ENCODE peak calls at places on chromosomes 2 and 18, in five cellular contexts. One of them, this sample, is unnamed.

GRCh38 chr2:230684222-230685164 is 28.1 kb upstream of the CAB39 start:
- DNase-seq in HS-5: no peak
- DNase-seq in cardiac fibroblast: peak
- DNase-seq in sigmoid colon: no peak
- DNase-seq in activated T-cell treated with anti-CD3 and anti-CD28 coated beads, Interleukin-2, amount 50 U/mL, for 72 hours: no peak
- DNase-seq in this sample: no peak

GRCh38 chr2:191347881-191348280 is 102.7 kb downstream of the MYO1B start:
- DNase-seq in activated T-cell treated with anti-CD3 and anti-CD28 coated beads, Interleukin-2, amount 50 U/mL, for 72 hours: no peak
- DNase-seq in cardiac fibroblast: no peak
- DNase-seq in HS-5: no peak
- DNase-seq in sigmoid colon: no peak
- DNase-seq in this sample: no peak

GRCh38 chr2:204655626-204656025 is 110.4 kb downstream of the PARD3B start:
- DNase-seq in cardiac fibroblast: no peak
- DNase-seq in HS-5: no peak
- DNase-seq in sigmoid colon: no peak
- DNase-seq in activated T-cell treated with anti-CD3 and anti-CD28 coated beads, Interleukin-2, amount 50 U/mL, for 72 hours: no peak
- DNase-seq in this sample: no peak

GRCh38 chr2:16351541-16351940 is 314.1 kb downstream of the CYRIA start:
- DNase-seq in cardiac fibroblast: no peak
- DNase-seq in sigmoid colon: no peak
- DNase-seq in activated T-cell treated with anti-CD3 and anti-CD28 coated beads, Interleukin-2, amount 50 U/mL, for 72 hours: no peak
- DNase-seq in HS-5: no peak
- DNase-seq in this sample: no peak

GRCh38 chr18:37424507-37424906 is 141.1 kb downstream of the CELF4 start:
- DNase-seq in cardiac fibroblast: no peak
- DNase-seq in HS-5: no peak
- DNase-seq in activated T-cell treated with anti-CD3 and anti-CD28 coated beads, Interleukin-2, amount 50 U/mL, for 72 hours: no peak
- DNase-seq in sigmoid colon: no peak
- DNase-seq in this sample: no peak

GRCh38 chr2:169803480-169803879 is 4.8 kb downstream of the SSB start:
- DNase-seq in cardiac fibroblast: no peak
- DNase-seq in HS-5: no peak
- DNase-seq in activated T-cell treated with anti-CD3 and anti-CD28 coated beads, Interleukin-2, amount 50 U/mL, for 72 hours: no peak
- DNase-seq in sigmoid colon: no peak
- DNase-seq in this sample: no peak

GRCh38 chr18:69002233-69002632 is 204.4 kb downstream of the CCDC102B start:
- DNase-seq in HS-5: no peak
- DNase-seq in sigmoid colon: no peak
- DNase-seq in activated T-cell treated with anti-CD3 and anti-CD28 coated beads, Interleukin-2, amount 50 U/mL, for 72 hours: no peak
- DNase-seq in cardiac fibroblast: no peak
- DNase-seq in this sample: no peak

GRCh38 chr18:10524507-10525425 is 1.1 kb upstream of the NAPG start:
- DNase-seq in HS-5: peak
- DNase-seq in cardiac fibroblast: no peak
- DNase-seq in sigmoid colon: peak
- DNase-seq in activated T-cell treated with anti-CD3 and anti-CD28 coated beads, Interleukin-2, amount 50 U/mL, for 72 hours: no peak
- DNase-seq in this sample: no peak

GRCh38 chr2:2749206-2749598 is 418.1 kb upstream of the MYT1L start:
- DNase-seq in cardiac fibroblast: no peak
- DNase-seq in activated T-cell treated with anti-CD3 and anti-CD28 coated beads, Interleukin-2, amount 50 U/mL, for 72 hours: no peak
- DNase-seq in sigmoid colon: no peak
- DNase-seq in HS-5: no peak
- DNase-seq in this sample: no peak

GRCh38 chr2:49175831-49176230 is 21.5 kb upstream of the FSHR start:
- DNase-seq in sigmoid colon: no peak
- DNase-seq in HS-5: no peak
- DNase-seq in cardiac fibroblast: no peak
- DNase-seq in activated T-cell treated with anti-CD3 and anti-CD28 coated beads, Interleukin-2, amount 50 U/mL, for 72 hours: no peak
- DNase-seq in this sample: no peak

GRCh38 chr2:9336534-9337354 is 86.6 kb downstream of the ITGB1BP1 start:
- DNase-seq in HS-5: no peak
- DNase-seq in cardiac fibroblast: peak
- DNase-seq in sigmoid colon: peak
- DNase-seq in activated T-cell treated with anti-CD3 and anti-CD28 coated beads, Interleukin-2, amount 50 U/mL, for 72 hours: peak
- DNase-seq in this sample: no peak

GRCh38 chr2:203867561-203868200 is at the start of gene CTLA4:
- DNase-seq in activated T-cell treated with anti-CD3 and anti-CD28 coated beads, Interleukin-2, amount 50 U/mL, for 72 hours: peak
- DNase-seq in cardiac fibroblast: no peak
- DNase-seq in HS-5: no peak
- DNase-seq in sigmoid colon: no peak
- DNase-seq in this sample: peak

GRCh38 chr2:69734858-69735574 is 6.9 kb upstream of the ANXA4 start:
- DNase-seq in sigmoid colon: no peak
- DNase-seq in activated T-cell treated with anti-CD3 and anti-CD28 coated beads, Interleukin-2, amount 50 U/mL, for 72 hours: no peak
- DNase-seq in HS-5: no peak
- DNase-seq in cardiac fibroblast: no peak
- DNase-seq in this sample: no peak

This sample was measured in naive thymus-derived CD8-positive, alpha-beta T cell.